ENCODE peak calls at places on chromosomes 1 and 21, in ten cellular contexts. P is pancreas, H is HEK293T, W is iris pigment epithelial cell, E is naive B cell, T is ureter, C is PC-3, I is T47D, R is amniotic stem cell, K is SK-N-MC. F is an unnamed sample.

GRCh38 chr1:32536117-32536516 is 3.1 kb upstream of the ZBTB8A start:
- DNase-seq in W (no peak), R (no peak), H (no peak), E (no peak), P (no peak), C (no peak), I (no peak), K (no peak), T (no peak), F (no peak)

GRCh38 chr1:85463666-85464496 is 1.1 kb downstream of the DDAH1 start:
- DNase-seq in C (no peak), W (peak), H (no peak), P (no peak), R (no peak), E (no peak), T (no peak), K (no peak), I (peak), F (no peak)

GRCh38 chr1:161182214-161182613 is 4.9 kb upstream of the B4GALT3 start:
- DNase-seq in K (no peak), R (no peak), T (no peak), E (no peak), I (no peak), W (peak), C (peak), P (no peak), H (no peak), F (no peak)

GRCh38 chr21:41701749-41702148 is 65.1 kb downstream of the RIPK4 start:
- DNase-seq in K (no peak), R (no peak), P (no peak), E (no peak), H (no peak), T (no peak), C (no peak), I (no peak), W (peak), F (no peak)

GRCh38 chr1:201459775-201460174 is 9.2 kb downstream of the PHLDA3 start:
- DNase-seq in H (no peak), K (no peak), W (no peak), I (no peak), T (no peak), P (no peak), C (peak), E (no peak), R (no peak), F (no peak)

GRCh38 chr1:220887868-220888664 is 8.8 kb downstream of the HLX start:
- DNase-seq in W (no peak), K (no peak), R (no peak), P (no peak), T (no peak), H (no peak), E (no peak), C (no peak), I (no peak), F (no peak)

GRCh38 chr1:234611799-234612351 is 1.9 kb upstream of the IRF2BP2 start:
- DNase-seq in R (no peak), W (no peak), T (peak), H (no peak), C (no peak), P (peak), K (no peak), E (no peak), I (peak), F (peak)

GRCh38 chr1:15685820-15686219 is 1.7 kb downstream of the PLEKHM2 start:
- DNase-seq in R (no peak), P (no peak), E (no peak), C (no peak), I (no peak), K (no peak), H (no peak), W (no peak), T (no peak), F (no peak)

GRCh38 chr1:53896673-53897229 is 2.8 kb downstream of the DIO1 start:
- DNase-seq in H (no peak), P (no peak), K (no peak), E (no peak), W (peak), C (peak), I (no peak), R (peak), T (no peak), F (no peak)

GRCh38 chr1:89102055-89102454 is 23.9 kb downstream of the GBP2 start:
- DNase-seq in T (no peak), E (no peak), C (no peak), R (no peak), H (no peak), I (no peak), K (no peak), W (no peak), P (no peak), F (no peak)

GRCh38 chr1:14689996-14690614 is 91.6 kb downstream of the KAZN start:
- DNase-seq in T (no peak), I (no peak), P (no peak), W (no peak), H (no peak), K (no peak), E (no peak), C (peak), R (no peak), F (no peak)

GRCh38 chr1:213110349-213111300 is 59.6 kb downstream of the RPS6KC1 start:
- DNase-seq in E (no peak), C (no peak), W (no peak), H (no peak), R (no peak), I (no peak), T (no peak), P (no peak), K (no peak), F (no peak)

GRCh38 chr1:234987415-234988159 is 141.1 kb downstream of the TOMM20 start:
- DNase-seq in K (no peak), E (no peak), W (peak), T (peak), H (no peak), C (peak), R (peak), I (peak), P (peak), F (peak)

GRCh38 chr1:230476622-230477003 is 50.5 kb upstream of the PGBD5 start:
- DNase-seq in C (no peak), P (no peak), I (no peak), R (no peak), E (no peak), H (no peak), W (no peak), T (no peak), K (no peak), F (no peak)

GRCh38 chr1:37752583-37753471 is 12.1 kb downstream of the EPHA10 start:
- DNase-seq in C (peak), P (peak), R (no peak), W (peak), K (no peak), T (no peak), H (peak), I (peak), E (no peak), F (peak)

GRCh38 chr1:168317309-168317708 is 36.6 kb downstream of the TBX19 start:
- DNase-seq in T (no peak), W (no peak), C (peak), P (no peak), I (no peak), R (no peak), H (no peak), K (no peak), E (no peak), F (no peak)

GRCh38 chr1:66505671-66506392 is 28.1 kb upstream of the SGIP1 start:
- DNase-seq in H (no peak), C (no peak), W (peak), T (no peak), R (no peak), K (no peak), E (no peak), I (no peak), P (no peak), F (no peak)

GRCh38 chr1:101843160-101843559 is 153.6 kb downstream of the OLFM3 start:
- DNase-seq in P (no peak), C (no peak), W (no peak), H (no peak), E (no peak), R (no peak), K (no peak), T (no peak), I (no peak), F (no peak)

GRCh38 chr1:66728021-66728420 is 24.2 kb upstream of the DYNLT5 start:
- DNase-seq in P (no peak), T (no peak), K (no peak), R (no peak), W (peak), H (no peak), I (no peak), E (no peak), C (no peak), F (no peak)

GRCh38 chr1:173206816-173207595 is at the start of gene TNFSF4:
- DNase-seq in P (no peak), C (no peak), R (no peak), W (no peak), K (no peak), I (no peak), H (no peak), E (no peak), T (no peak), F (no peak)

GRCh38 chr1:74323937-74324473 is 88.8 kb downstream of the TNNI3K start:
- DNase-seq in R (no peak), H (no peak), P (no peak), K (no peak), T (no peak), I (no peak), E (no peak), C (no peak), W (no peak), F (no peak)

GRCh38 chr1:20440785-20441200 is 45.2 kb downstream of the CAMK2N1 start:
- DNase-seq in T (no peak), R (no peak), K (no peak), E (peak), W (peak), C (peak), H (peak), P (peak), I (peak), F (peak)

GRCh38 chr1:68470388-68470970 is 20.7 kb upstream of the RPE65 start:
- DNase-seq in H (no peak), P (no peak), I (peak), W (peak), C (peak), E (no peak), T (no peak), K (no peak), R (no peak), F (no peak)

GRCh38 chr1:59484090-59484489 is 187.2 kb downstream of the FGGY start:
- DNase-seq in T (no peak), I (no peak), H (no peak), C (peak), W (peak), P (no peak), R (peak), E (no peak), K (no peak), F (no peak)

GRCh38 chr1:237471377-237471776 is 419.3 kb downstream of the ZP4 start:
- DNase-seq in I (no peak), R (no peak), K (no peak), P (no peak), E (no peak), W (no peak), H (no peak), T (no peak), C (no peak), F (no peak)

GRCh38 chr1:174877208-174877673 is 122.5 kb upstream of the CACYBP start:
- DNase-seq in T (no peak), K (no peak), R (no peak), I (no peak), E (no peak), C (no peak), H (no peak), P (peak), W (no peak), F (no peak)

GRCh38 chr1:150613061-150613920 is 16.1 kb downstream of the ENSA start:
- DNase-seq in P (no peak), E (peak), R (peak), T (no peak), I (no peak), C (peak), W (peak), H (no peak), K (no peak), F (no peak)

GRCh38 chr1:235919797-235920475 is 53.2 kb upstream of the LYST start:
- DNase-seq in H (no peak), T (no peak), P (no peak), R (no peak), W (peak), I (no peak), E (no peak), C (peak), K (no peak), F (no peak)

GRCh38 chr21:33510826-33511225 is 19.3 kb upstream of the DNAJC28 start:
- DNase-seq in T (no peak), E (no peak), W (no peak), I (no peak), K (no peak), R (no peak), P (no peak), C (no peak), H (no peak), F (no peak)

GRCh38 chr1:188700116-188700515 is 1777.5 kb downstream of the BRINP3 start:
- DNase-seq in I (no peak), W (no peak), E (no peak), T (no peak), P (no peak), K (no peak), R (no peak), C (peak), H (no peak), F (no peak)

GRCh38 chr21:38852278-38852677 is 46.5 kb downstream of the ETS2 start:
- DNase-seq in E (no peak), K (no peak), T (no peak), P (no peak), R (no peak), C (peak), W (no peak), H (no peak), I (no peak), F (no peak)

GRCh38 chr1:65395887-65396612 is 24.4 kb upstream of the LEPR start:
- DNase-seq in W (peak), E (no peak), I (no peak), R (no peak), K (no peak), P (no peak), C (peak), H (no peak), T (no peak), F (no peak)

GRCh38 chr1:186079084-186079684 is 295.9 kb downstream of the TPR start:
- DNase-seq in H (no peak), E (no peak), K (no peak), P (no peak), R (no peak), T (no peak), W (no peak), C (peak), I (peak), F (no peak)

GRCh38 chr1:187474266-187474665 is 645.5 kb downstream of the PLA2G4A start:
- DNase-seq in R (peak), W (peak), I (no peak), P (no peak), C (peak), T (no peak), E (no peak), H (no peak), K (no peak), F (no peak)

GRCh38 chr1:30887485-30888315 is 20.9 kb downstream of the SDC3 start:
- DNase-seq in K (no peak), R (no peak), T (no peak), E (no peak), C (no peak), W (peak), H (no peak), P (no peak), I (peak), F (no peak)

GRCh38 chr1:228014235-228014930 is 7.6 kb downstream of the WNT3A start:
- DNase-seq in K (no peak), C (peak), I (no peak), H (peak), R (no peak), T (peak), P (no peak), W (peak), E (no peak), F (no peak)

F was measured in Caco-2.